ENCODE peak calls at places on chromosomes 2 and 18, in ten cellular contexts. Z is tibial artery, G is heart left ventricle, C is AG04450, M is left ventricle myocardium inferior, H is neural progenitor cell, J is pancreas, Y is PC-9, T is HCT116, O is PC-3. L is an unnamed sample.

GRCh38 chr2:234329202-234329930 is 167.5 kb downstream of the ARL4C start:
- DNase-seq in Z (no peak), G (no peak), C (no peak), M (no peak), H (no peak), J (no peak), Y (peak; percentile 63), T (no peak), O (peak; percentile 27), L (no peak)

GRCh38 chr2:94869552-94870391 is 1.5 kb upstream of the TEKT4 start:
- DNase-seq in Z (peak; percentile 66), G (no peak), C (no peak), M (no peak), H (no peak), J (no peak), Y (no peak), T (no peak), O (no peak), L (no peak)

GRCh38 chr2:40240067-40240466 is 211.8 kb downstream of the SLC8A1 start:
- DNase-seq in Z (peak; percentile 93), G (peak; percentile 92), C (peak; percentile 80), M (peak; percentile 86), H (no peak), J (peak; percentile 60), Y (no peak), T (no peak), O (peak; percentile 9), L (no peak)

GRCh38 chr18:8264861-8265411 is 344.3 kb upstream of the RAB12 start:
- DNase-seq in Z (no peak), G (no peak), C (no peak), M (no peak), H (no peak), J (no peak), Y (no peak), T (no peak), O (no peak), L (no peak)

GRCh38 chr2:69462780-69463179 is 25.5 kb upstream of the NFU1 start:
- DNase-seq in Z (no peak), G (no peak), C (no peak), M (no peak), H (no peak), J (no peak), Y (no peak), T (no peak), O (no peak), L (no peak)

GRCh38 chr2:146853741-146854444 is 990.9 kb upstream of the ACVR2A start:
- DNase-seq in Z (no peak), G (no peak), C (no peak), M (no peak), H (no peak), J (no peak), Y (no peak), T (no peak), O (peak; percentile 22), L (no peak)

GRCh38 chr2:75465317-75465998 is 95.3 kb downstream of the EVA1A start:
- DNase-seq in Z (no peak), G (no peak), C (peak; percentile 15), M (no peak), H (peak; percentile 6), J (no peak), Y (peak; percentile 18), T (no peak), O (peak; percentile 61), L (no peak)

GRCh38 chr2:59093571-59093970 is 852.4 kb upstream of the FANCL start:
- DNase-seq in Z (no peak), G (no peak), C (no peak), M (no peak), H (no peak), J (no peak), Y (no peak), T (no peak), O (no peak), L (no peak)

GRCh38 chr2:144430722-144431163 is 89.2 kb downstream of the ZEB2 start:
- DNase-seq in Z (peak; percentile 79), G (peak; percentile 44), C (peak; percentile 3), M (no peak), H (no peak), J (no peak), Y (no peak), T (no peak), O (no peak), L (no peak)
- H3K4me3 ChIP-seq in Z (peak overlapping the region; percentile 38), G (peak overlapping the region; percentile 33), C (no peak overlapping the region), M (peak overlapping the region; percentile 54), H (no peak overlapping the region), J (no peak overlapping the region), Y (no peak overlapping the region), T (no peak overlapping the region), O (no peak overlapping the region), L (no peak overlapping the region)

GRCh38 chr2:149058936-149059335 is 20.4 kb downstream of the LYPD6B start:
- DNase-seq in Z (no peak), G (no peak), C (no peak), M (no peak), H (no peak), J (no peak), Y (no peak), T (no peak), O (peak; percentile 35), L (no peak)
- H3K27ac ChIP-seq in Z (no peak overlapping the region), G (no peak overlapping the region), C (no peak overlapping the region), M (no peak overlapping the region), H (no peak overlapping the region), J (no peak overlapping the region), Y (no peak overlapping the region), T (no peak overlapping the region), O (no peak overlapping the region), L (no peak overlapping the region)

GRCh38 chr2:172433169-172433568 is 5.8 kb downstream of the ITGA6 start:
- DNase-seq in Z (no peak), G (no peak), C (no peak), M (no peak), H (no peak), J (no peak), Y (no peak), T (no peak), O (no peak), L (no peak)
- TF ChIP-seq CTCF in Z (no peak), G (no peak), C (no peak), M (no peak), H (no peak), J (no peak), Y (no peak), T (no peak), O (no peak), L (no peak)

GRCh38 chr18:58865714-58866113 is 1.0 kb downstream of the ZNF532 start:
- DNase-seq in Z (peak; percentile 23), G (no peak), C (no peak), M (no peak), H (no peak), J (no peak), Y (no peak), T (no peak), O (no peak), L (no peak)
- H3K4me3 ChIP-seq in Z (peak overlapping the region; percentile 52), G (peak overlapping the region; percentile 56), C (peak overlapping the region; percentile 30), M (peak overlapping the region; percentile 73), H (peak overlapping the region; percentile 54), J (no peak overlapping the region), Y (no peak overlapping the region), T (no peak overlapping the region), O (peak overlapping the region; percentile 62), L (no peak overlapping the region)

GRCh38 chr2:64678771-64679615 is 25.3 kb upstream of the SERTAD2 start:
- DNase-seq in Z (no peak), G (no peak), C (no peak), M (no peak), H (no peak), J (no peak), Y (no peak), T (no peak), O (no peak), L (no peak)
- H3K27ac ChIP-seq in Z (no peak overlapping the region), G (no peak overlapping the region), C (no peak overlapping the region), M (peak overlapping the region; percentile 9), H (no peak overlapping the region), J (no peak overlapping the region), Y (no peak overlapping the region), T (no peak overlapping the region), O (no peak overlapping the region), L (no peak overlapping the region)

DNA sequence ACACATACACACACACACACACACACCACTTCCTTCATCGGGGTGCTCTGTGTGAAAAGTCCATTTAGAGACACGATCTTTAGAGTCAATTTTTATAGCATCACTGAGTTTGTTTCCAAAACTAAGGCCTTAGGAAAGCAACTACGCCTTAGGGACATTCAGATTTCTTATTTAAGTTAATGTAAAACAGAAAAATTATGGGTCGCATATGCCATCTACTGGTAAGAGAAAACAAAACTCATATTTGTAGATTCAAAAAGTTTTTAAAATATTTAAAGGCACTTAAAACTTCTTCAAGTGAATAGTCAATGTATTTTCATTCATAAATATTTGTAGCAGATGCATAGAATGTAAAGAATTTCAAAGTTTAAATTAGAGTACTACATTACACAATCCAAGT is 166.2 kb downstream of the ATAD2B start:
- DNase-seq in Z (no peak), G (no peak), C (peak; percentile 43), M (no peak), H (no peak), J (no peak), Y (no peak), T (peak; percentile 18), O (peak; percentile 56), L (no peak)
- TF ChIP-seq CTCF in Z (peak; percentile 46), G (peak; percentile 29), C (peak; percentile 47), M (peak; percentile 52), H (peak; percentile 47), J (no peak), Y (peak; percentile 70), T (peak; percentile 10), O (peak; percentile 62), L (no peak)

DNA sequence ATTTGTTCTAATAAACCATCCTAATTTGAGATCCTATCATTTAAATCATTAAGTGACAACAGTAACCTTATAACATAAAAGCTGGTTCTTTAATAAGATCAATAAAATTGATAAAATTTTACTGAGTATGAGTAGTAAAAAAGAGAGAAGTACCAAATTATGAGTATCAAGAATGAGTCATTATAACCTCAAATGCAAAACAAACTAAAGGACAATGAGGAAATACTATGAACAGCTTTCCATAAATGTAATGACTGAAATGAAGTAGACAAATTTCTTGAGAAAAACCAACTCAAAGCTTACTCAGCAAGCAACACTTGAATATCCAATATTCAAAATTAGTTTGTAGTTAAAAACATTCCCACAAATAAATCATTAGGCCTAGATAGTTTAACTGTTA is 433.0 kb downstream of the ZEB2 start:
- DNase-seq in Z (no peak), G (no peak), C (no peak), M (no peak), H (no peak), J (no peak), Y (no peak), T (no peak), O (peak; percentile 68), L (no peak)
- H3K4me3 ChIP-seq in Z (no peak overlapping the region), G (no peak overlapping the region), C (no peak overlapping the region), M (no peak overlapping the region), H (no peak overlapping the region), J (no peak overlapping the region), Y (no peak overlapping the region), T (no peak overlapping the region), O (no peak overlapping the region), L (no peak overlapping the region)

GRCh38 chr2:240529344-240529999 is 28.3 kb downstream of the ANKMY1 start:
- DNase-seq in Z (no peak), G (no peak), C (no peak), M (no peak), H (no peak), J (no peak), Y (no peak), T (no peak), O (no peak), L (no peak)
- H3K27ac ChIP-seq in Z (no peak overlapping the region), G (no peak overlapping the region), C (no peak overlapping the region), M (no peak overlapping the region), H (no peak overlapping the region), J (no peak overlapping the region), Y (no peak overlapping the region), T (no peak overlapping the region), O (no peak overlapping the region), L (no peak overlapping the region)